ENCODE peak calls at places on chromosomes 7 and 10, in four cellular contexts. V is kidney, P is cardiac muscle cell, O is neuronal stem cell. R is an unnamed sample. For H3K4me1, the result is how much of the 10 kb centered on the place peaks cover.

GRCh38 chr10:13712799-13713581 is 126.2 kb downstream of the PRPF18 start:
- DNase-seq in V (peak), P (no peak), O (no peak), R (peak)

GRCh38 chr10:119782981-119783664 is 57.3 kb downstream of the INPP5F start:
- DNase-seq in V (no peak), P (no peak), O (no peak), R (no peak)

GRCh38 chr10:100621360-100622205 is 85.8 kb downstream of the HIF1AN start:
- DNase-seq in V (no peak), P (no peak), O (no peak), R (no peak)

GRCh38 chr7:19561121-19561805 is 147.6 kb downstream of the POLR1F start:
- DNase-seq in V (no peak), P (no peak), O (no peak), R (no peak)

GRCh38 chr7:136868496-136869005 is at the start of gene CHRM2:
- DNase-seq in V (no peak), P (peak), O (peak), R (no peak)

GRCh38 chr10:13272164-13272571 is 27.7 kb downstream of the PHYH start:
- DNase-seq in V (peak), P (no peak), O (no peak), R (no peak)

GRCh38 chr7:41051525-41051924 is 651.4 kb downstream of the INHBA start:
- DNase-seq in V (no peak), P (no peak), O (peak), R (no peak)

GRCh38 chr7:69564454-69565417 is 33.5 kb upstream of the AUTS2 start:
- DNase-seq in V (no peak), P (peak), O (no peak), R (no peak)

GRCh38 chr10:73094249-73094850 is 2.3 kb downstream of the P4HA1 start:
- DNase-seq in V (no peak), P (no peak), O (no peak), R (peak)

GRCh38 chr10:73096041-73096451 is 620 bp downstream of the P4HA1 start:
- DNase-seq in V (peak), P (peak), O (no peak), R (peak)

GRCh38 chr10:73094986-73095478 is 1.6 kb downstream of the P4HA1 start:
- DNase-seq in V (no peak), P (no peak), O (no peak), R (no peak)

GRCh38 chr10:73096452-73097304 is at the start of gene P4HA1:
- DNase-seq in V (peak), P (peak), O (peak), R (peak)

GRCh38 chr10:73095479-73096021 is 1.1 kb downstream of the P4HA1 start:
- DNase-seq in V (no peak), P (peak), O (peak), R (peak)
- H3K4me1 ChIP-seq in V (under half), P (under half), O (under half), R (under half)

GRCh38 chr10:3757250-3757637 is 27.8 kb downstream of the KLF6 start:
- DNase-seq in V (no peak), P (no peak), O (no peak), R (no peak)
- H3K27ac ChIP-seq in V (no peak), P (no peak), O (no peak), R (no peak)

GRCh38 chr7:128869944-128870285 is 7.3 kb downstream of the ATP6V1F start:
- DNase-seq in V (no peak), P (no peak), O (peak), R (no peak)

GRCh38 chr7:128867842-128868623 is 5.4 kb downstream of the ATP6V1F start:
- DNase-seq in V (no peak), P (peak), O (no peak), R (no peak)

GRCh38 chr7:128867241-128867640 is 4.6 kb downstream of the ATP6V1F start:
- DNase-seq in V (no peak), P (no peak), O (no peak), R (no peak)

GRCh38 chr7:128869138-128869943 is 6.7 kb downstream of the ATP6V1F start:
- DNase-seq in V (peak), P (peak), O (peak), R (no peak)

DNA sequence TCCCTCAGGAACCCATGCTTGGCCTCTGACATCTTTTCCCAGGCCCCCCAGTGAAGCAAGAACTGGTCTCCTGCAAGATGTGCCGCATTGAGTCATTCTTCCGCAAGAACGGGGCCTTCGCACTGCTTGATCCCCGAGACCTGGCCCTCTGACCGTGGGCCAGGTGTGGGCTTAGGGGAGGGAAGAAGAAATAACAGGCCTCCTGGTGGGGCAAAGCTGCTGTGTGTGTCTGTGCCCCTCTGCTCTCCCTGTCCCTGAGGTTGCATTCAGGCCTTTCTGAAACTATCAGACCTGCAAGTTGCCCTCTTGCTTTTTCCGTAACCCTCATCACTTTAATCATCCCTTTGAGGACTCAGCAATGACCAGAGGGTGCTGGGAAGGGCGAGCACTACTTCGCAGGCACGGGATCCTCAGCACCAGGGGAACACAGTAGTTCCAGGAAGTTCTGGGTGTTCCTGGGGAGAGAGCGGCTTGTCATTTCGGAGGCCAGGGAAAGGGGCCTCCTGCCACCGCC is 6.0 kb downstream of the ATP6V1F start:
- DNase-seq in V (no peak), P (no peak), O (no peak), R (no peak)
- H3K4me3 ChIP-seq in V (peak), P (peak), O (peak), R (no peak)

GRCh38 chr10:131087464-131088215 is 223.9 kb downstream of the TCERG1L start:
- DNase-seq in V (peak), P (no peak), O (no peak), R (no peak)

GRCh38 chr10:131085586-131085860 is 226.0 kb downstream of the TCERG1L start:
- DNase-seq in V (no peak), P (no peak), O (no peak), R (no peak)

GRCh38 chr10:131086511-131086910 is 225.0 kb downstream of the TCERG1L start:
- DNase-seq in V (no peak), P (no peak), O (no peak), R (no peak)

GRCh38 chr10:131084791-131085585 is 226.5 kb downstream of the TCERG1L start:
- DNase-seq in V (no peak), P (no peak), O (no peak), R (no peak)

GRCh38 chr10:131086094-131086493 is 225.4 kb downstream of the TCERG1L start:
- DNase-seq in V (no peak), P (no peak), O (no peak), R (no peak)
- H3K4me1 ChIP-seq in V (under half), P (under half), O (under half), R (under half)

GRCh38 chr10:110447886-110448285 is 49.8 kb upstream of the DUSP5 start:
- DNase-seq in V (no peak), P (no peak), O (no peak), R (no peak)
- H3K27ac ChIP-seq in V (no peak), P (no peak), O (no peak), R (peak)